ENCODE peak calls at places on chromosomes 5 and 9, in six cellular contexts. One of them, this sample, is unnamed.

GRCh38 chr5:72328172-72328571 is 8.0 kb downstream of the PTCD2 start:
- DNase-seq in sigmoid colon: no peak
- DNase-seq in HL-60: no peak
- DNase-seq in GM23338: no peak
- DNase-seq in HCT116: no peak
- DNase-seq in upper lobe of left lung: no peak
- DNase-seq in this sample: peak; percentile 29

GRCh38 chr9:109414125-109414785 is 83.9 kb downstream of the PTPN3 start:
- DNase-seq in sigmoid colon: no peak
- DNase-seq in HL-60: no peak
- DNase-seq in GM23338: peak; percentile 66
- DNase-seq in HCT116: no peak
- DNase-seq in upper lobe of left lung: no peak
- DNase-seq in this sample: no peak

GRCh38 chr5:97229196-97229595 is 46.1 kb upstream of the RIOK2 start:
- DNase-seq in sigmoid colon: no peak
- DNase-seq in HL-60: no peak
- DNase-seq in GM23338: no peak
- DNase-seq in HCT116: no peak
- DNase-seq in upper lobe of left lung: no peak
- DNase-seq in this sample: peak; percentile 34

GRCh38 chr9:127763918-127764384 is 14.5 kb downstream of the SH2D3C start:
- DNase-seq in sigmoid colon: no peak
- DNase-seq in HL-60: no peak
- DNase-seq in GM23338: peak; percentile 83
- DNase-seq in HCT116: no peak
- DNase-seq in upper lobe of left lung: no peak
- DNase-seq in this sample: peak; percentile 59

GRCh38 chr9:109014267-109015025 is 1.1 kb upstream of the CTNNAL1 start:
- DNase-seq in sigmoid colon: no peak
- DNase-seq in HL-60: no peak
- DNase-seq in GM23338: peak; percentile 50
- DNase-seq in HCT116: no peak
- DNase-seq in upper lobe of left lung: no peak
- DNase-seq in this sample: no peak

GRCh38 chr9:133050142-133050541 is 11.6 kb upstream of the CEL start:
- DNase-seq in sigmoid colon: no peak
- DNase-seq in HL-60: no peak
- DNase-seq in GM23338: no peak
- DNase-seq in HCT116: no peak
- DNase-seq in upper lobe of left lung: no peak
- DNase-seq in this sample: no peak

GRCh38 chr5:33788922-33789321 is 102.9 kb downstream of the ADAMTS12 start:
- DNase-seq in sigmoid colon: no peak
- DNase-seq in HL-60: no peak
- DNase-seq in GM23338: no peak
- DNase-seq in HCT116: no peak
- DNase-seq in upper lobe of left lung: no peak
- DNase-seq in this sample: no peak

GRCh38 chr9:35070823-35071813 is 1.3 kb downstream of the VCP start:
- DNase-seq in sigmoid colon: no peak
- DNase-seq in HL-60: no peak
- DNase-seq in GM23338: no peak
- DNase-seq in HCT116: no peak
- DNase-seq in upper lobe of left lung: no peak
- DNase-seq in this sample: peak; percentile 30

GRCh38 chr9:112218908-112219307 is 43.8 kb upstream of the SUSD1 start:
- DNase-seq in sigmoid colon: no peak
- DNase-seq in HL-60: no peak
- DNase-seq in GM23338: no peak
- DNase-seq in HCT116: no peak
- DNase-seq in upper lobe of left lung: no peak
- DNase-seq in this sample: no peak

GRCh38 chr9:76615149-76615548 is 149.1 kb upstream of the PCA3 start:
- DNase-seq in sigmoid colon: no peak
- DNase-seq in HL-60: no peak
- DNase-seq in GM23338: no peak
- DNase-seq in HCT116: no peak
- DNase-seq in upper lobe of left lung: no peak
- DNase-seq in this sample: peak; percentile 75

GRCh38 chr9:118570076-118570475 is 799.2 kb downstream of the BRINP1 start:
- DNase-seq in sigmoid colon: no peak
- DNase-seq in HL-60: no peak
- DNase-seq in GM23338: no peak
- DNase-seq in HCT116: no peak
- DNase-seq in upper lobe of left lung: no peak
- DNase-seq in this sample: no peak

GRCh38 chr5:90866333-90866732 is 307.7 kb downstream of the ADGRV1 start:
- DNase-seq in sigmoid colon: no peak
- DNase-seq in HL-60: no peak
- DNase-seq in GM23338: peak; percentile 68
- DNase-seq in HCT116: peak; percentile 27
- DNase-seq in upper lobe of left lung: no peak
- DNase-seq in this sample: no peak

GRCh38 chr5:59097116-59097515 is 514.2 kb downstream of the RAB3C start:
- DNase-seq in sigmoid colon: no peak
- DNase-seq in HL-60: no peak
- DNase-seq in GM23338: no peak
- DNase-seq in HCT116: no peak
- DNase-seq in upper lobe of left lung: no peak
- DNase-seq in this sample: no peak

GRCh38 chr9:91905958-91906585 is 44.0 kb downstream of the ROR2 start:
- DNase-seq in sigmoid colon: no peak
- DNase-seq in HL-60: no peak
- DNase-seq in GM23338: no peak
- DNase-seq in HCT116: no peak
- DNase-seq in upper lobe of left lung: peak; percentile 52
- DNase-seq in this sample: peak; percentile 45

GRCh38 chr9:137204731-137205125 is 720 bp downstream of the TMEM203 start:
- DNase-seq in sigmoid colon: no peak
- DNase-seq in HL-60: no peak
- DNase-seq in GM23338: no peak
- DNase-seq in HCT116: no peak
- DNase-seq in upper lobe of left lung: peak; percentile 54
- DNase-seq in this sample: no peak

GRCh38 chr5:162274684-162275083 is 207.1 kb downstream of the GABRG2 start:
- DNase-seq in sigmoid colon: no peak
- DNase-seq in HL-60: no peak
- DNase-seq in GM23338: peak; percentile 84
- DNase-seq in HCT116: no peak
- DNase-seq in upper lobe of left lung: no peak
- DNase-seq in this sample: no peak

GRCh38 chr5:154131817-154132216 is 58.7 kb upstream of the GALNT10 start:
- DNase-seq in sigmoid colon: no peak
- DNase-seq in HL-60: no peak
- DNase-seq in GM23338: no peak
- DNase-seq in HCT116: no peak
- DNase-seq in upper lobe of left lung: no peak
- DNase-seq in this sample: no peak

GRCh38 chr5:115962565-115963402 is 509 bp downstream of the LVRN start:
- DNase-seq in sigmoid colon: peak; percentile 65
- DNase-seq in HL-60: no peak
- DNase-seq in GM23338: peak; percentile 70
- DNase-seq in HCT116: no peak
- DNase-seq in upper lobe of left lung: peak; percentile 85
- DNase-seq in this sample: no peak

GRCh38 chr9:113910036-113910639 is 34.0 kb downstream of the ZNF618 start:
- DNase-seq in sigmoid colon: no peak
- DNase-seq in HL-60: no peak
- DNase-seq in GM23338: no peak
- DNase-seq in HCT116: no peak
- DNase-seq in upper lobe of left lung: no peak
- DNase-seq in this sample: peak; percentile 85

GRCh38 chr9:20208951-20209350 is 413.3 kb downstream of the MLLT3 start:
- DNase-seq in sigmoid colon: no peak
- DNase-seq in HL-60: no peak
- DNase-seq in GM23338: no peak
- DNase-seq in HCT116: no peak
- DNase-seq in upper lobe of left lung: no peak
- DNase-seq in this sample: no peak

GRCh38 chr5:136432705-136433104 is 67.4 kb upstream of the TRPC7 start:
- DNase-seq in sigmoid colon: no peak
- DNase-seq in HL-60: no peak
- DNase-seq in GM23338: no peak
- DNase-seq in HCT116: no peak
- DNase-seq in upper lobe of left lung: no peak
- DNase-seq in this sample: no peak

GRCh38 chr9:14222149-14222835 is 91.6 kb downstream of the NFIB start:
- DNase-seq in sigmoid colon: no peak
- DNase-seq in HL-60: no peak
- DNase-seq in GM23338: peak; percentile 61
- DNase-seq in HCT116: no peak
- DNase-seq in upper lobe of left lung: no peak
- DNase-seq in this sample: no peak

GRCh38 chr5:174185506-174185905 is 140.0 kb downstream of the NSG2 start:
- DNase-seq in sigmoid colon: no peak
- DNase-seq in HL-60: no peak
- DNase-seq in GM23338: no peak
- DNase-seq in HCT116: no peak
- DNase-seq in upper lobe of left lung: no peak
- DNase-seq in this sample: no peak

GRCh38 chr9:4491621-4491975 is 1.3 kb downstream of the SLC1A1 start:
- DNase-seq in sigmoid colon: no peak
- DNase-seq in HL-60: no peak
- DNase-seq in GM23338: peak; percentile 85
- DNase-seq in HCT116: no peak
- DNase-seq in upper lobe of left lung: no peak
- DNase-seq in this sample: peak; percentile 31

GRCh38 chr5:180620014-180620413 is 28.7 kb upstream of the SCGB3A1 start:
- DNase-seq in sigmoid colon: no peak
- DNase-seq in HL-60: no peak
- DNase-seq in GM23338: no peak
- DNase-seq in HCT116: no peak
- DNase-seq in upper lobe of left lung: peak; percentile 56
- DNase-seq in this sample: no peak

GRCh38 chr5:150706776-150707390 is 6.0 kb upstream of the RBM22 start:
- DNase-seq in sigmoid colon: no peak
- DNase-seq in HL-60: no peak
- DNase-seq in GM23338: no peak
- DNase-seq in HCT116: no peak
- DNase-seq in upper lobe of left lung: no peak
- DNase-seq in this sample: no peak

GRCh38 chr5:158435161-158435616 is 576.2 kb upstream of the CLINT1 start:
- DNase-seq in sigmoid colon: no peak
- DNase-seq in HL-60: no peak
- DNase-seq in GM23338: no peak
- DNase-seq in HCT116: no peak
- DNase-seq in upper lobe of left lung: no peak
- DNase-seq in this sample: no peak

GRCh38 chr5:158431369-158432029 is 572.6 kb upstream of the CLINT1 start:
- DNase-seq in sigmoid colon: peak; percentile 71
- DNase-seq in HL-60: no peak
- DNase-seq in GM23338: no peak
- DNase-seq in HCT116: no peak
- DNase-seq in upper lobe of left lung: no peak
- DNase-seq in this sample: no peak

GRCh38 chr5:158434749-158435148 is 575.8 kb upstream of the CLINT1 start:
- DNase-seq in sigmoid colon: no peak
- DNase-seq in HL-60: no peak
- DNase-seq in GM23338: no peak
- DNase-seq in HCT116: no peak
- DNase-seq in upper lobe of left lung: no peak
- DNase-seq in this sample: no peak

GRCh38 chr5:158436271-158437065 is 577.5 kb upstream of the CLINT1 start:
- DNase-seq in sigmoid colon: no peak
- DNase-seq in HL-60: no peak
- DNase-seq in GM23338: no peak
- DNase-seq in HCT116: no peak
- DNase-seq in upper lobe of left lung: no peak
- DNase-seq in this sample: no peak

GRCh38 chr5:158433634-158434033 is 574.7 kb upstream of the CLINT1 start:
- DNase-seq in sigmoid colon: no peak
- DNase-seq in HL-60: no peak
- DNase-seq in GM23338: no peak
- DNase-seq in HCT116: no peak
- DNase-seq in upper lobe of left lung: no peak
- DNase-seq in this sample: no peak
- TF ChIP-seq POLR2AphosphoS5 in sigmoid colon: no peak
- TF ChIP-seq POLR2AphosphoS5 in HL-60: no peak
- TF ChIP-seq POLR2AphosphoS5 in GM23338: no peak
- TF ChIP-seq POLR2AphosphoS5 in HCT116: no peak
- TF ChIP-seq POLR2AphosphoS5 in upper lobe of left lung: no peak
- TF ChIP-seq POLR2AphosphoS5 in this sample: no peak

DNA sequence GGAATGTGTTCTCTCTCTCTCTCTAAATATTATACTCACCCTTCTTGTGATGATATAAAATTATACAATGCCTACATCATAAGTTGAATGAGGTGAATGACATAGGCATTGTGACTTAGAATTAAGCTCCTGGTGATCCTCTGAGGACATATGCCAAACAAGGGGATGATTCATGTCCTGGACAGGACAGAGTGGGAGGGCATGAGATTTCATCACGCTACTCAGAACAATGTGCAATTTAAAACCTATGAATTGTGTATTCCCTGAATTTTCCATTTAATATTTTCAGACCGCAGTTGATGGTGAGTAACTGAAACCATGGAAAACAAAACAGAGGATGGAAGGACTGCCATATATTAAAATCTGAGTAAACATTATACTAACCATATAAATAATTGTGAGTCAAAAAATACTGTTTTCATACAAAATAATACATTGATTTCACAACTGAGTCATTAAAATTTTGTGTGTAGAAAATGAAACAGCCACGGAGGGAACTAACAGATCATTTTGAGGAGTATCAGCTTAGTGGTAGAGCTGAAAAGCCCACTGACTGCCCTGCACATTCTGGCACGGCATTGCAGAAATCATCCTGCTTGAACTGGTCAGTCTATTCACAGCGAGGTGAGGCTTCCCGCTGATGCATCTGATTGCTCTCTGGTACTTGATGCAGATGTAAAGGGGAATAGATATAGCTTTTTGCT is 782.4 kb upstream of the NUDT12 start:
- DNase-seq in sigmoid colon: no peak
- DNase-seq in HL-60: no peak
- DNase-seq in GM23338: no peak
- DNase-seq in HCT116: peak; percentile 13
- DNase-seq in upper lobe of left lung: no peak
- DNase-seq in this sample: no peak
- TF ChIP-seq POLR2AphosphoS5 in sigmoid colon: no peak
- TF ChIP-seq POLR2AphosphoS5 in HL-60: no peak
- TF ChIP-seq POLR2AphosphoS5 in GM23338: no peak
- TF ChIP-seq POLR2AphosphoS5 in HCT116: no peak
- TF ChIP-seq POLR2AphosphoS5 in upper lobe of left lung: no peak
- TF ChIP-seq POLR2AphosphoS5 in this sample: no peak

GRCh38 chr5:77850536-77851228 is 74.5 kb upstream of the TBCA start:
- DNase-seq in sigmoid colon: no peak
- DNase-seq in HL-60: no peak
- DNase-seq in GM23338: peak; percentile 62
- DNase-seq in HCT116: no peak
- DNase-seq in upper lobe of left lung: peak; percentile 77
- DNase-seq in this sample: no peak
- TF ChIP-seq POLR2AphosphoS5 in sigmoid colon: no peak
- TF ChIP-seq POLR2AphosphoS5 in HL-60: no peak
- TF ChIP-seq POLR2AphosphoS5 in GM23338: no peak
- TF ChIP-seq POLR2AphosphoS5 in HCT116: no peak
- TF ChIP-seq POLR2AphosphoS5 in upper lobe of left lung: no peak
- TF ChIP-seq POLR2AphosphoS5 in this sample: no peak

DNA sequence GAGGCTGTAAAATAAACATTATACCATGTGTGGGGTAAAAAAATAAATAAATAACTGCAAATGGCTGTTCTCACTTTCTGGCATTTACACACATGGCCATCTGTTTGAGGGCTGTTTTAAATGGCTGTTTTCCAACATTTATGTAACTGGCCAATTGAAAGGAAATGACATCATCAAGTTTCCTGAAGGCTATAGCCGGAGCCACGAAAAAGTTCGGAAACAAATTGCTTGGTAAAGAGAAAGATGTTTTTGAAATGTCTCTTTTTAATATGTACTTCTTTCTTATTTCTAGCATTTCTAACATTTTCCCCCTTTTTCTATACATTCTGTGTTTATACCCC is 95.4 kb upstream of the DAB2 start:
- DNase-seq in sigmoid colon: no peak
- DNase-seq in HL-60: no peak
- DNase-seq in GM23338: no peak
- DNase-seq in HCT116: no peak
- DNase-seq in upper lobe of left lung: no peak
- DNase-seq in this sample: no peak
- TF ChIP-seq POLR2AphosphoS5 in sigmoid colon: peak; percentile 62
- TF ChIP-seq POLR2AphosphoS5 in HL-60: no peak
- TF ChIP-seq POLR2AphosphoS5 in GM23338: no peak
- TF ChIP-seq POLR2AphosphoS5 in HCT116: no peak
- TF ChIP-seq POLR2AphosphoS5 in upper lobe of left lung: peak; percentile 13
- TF ChIP-seq POLR2AphosphoS5 in this sample: peak; percentile 28